ENCODE peak calls at places on chromosomes 7 and 10, in seven cellular contexts. One of them, this sample, is unnamed. For H3K36me3, the result is how much of the 10 kb centered on the place peaks cover.

GRCh38 chr7:106039486-106040060 is 72.5 kb downstream of the SYPL1 start:
- DNase-seq in mammary epithelial cell: no peak
- DNase-seq in HepG2: no peak
- DNase-seq in astrocyte: peak
- DNase-seq in IMR-90: peak
- DNase-seq in DND-41: no peak
- DNase-seq in lower lobe of right lung: no peak
- DNase-seq in this sample: no peak

GRCh38 chr7:145036592-145037386 is 200.9 kb upstream of the TPK1 start:
- DNase-seq in astrocyte: no peak
- DNase-seq in mammary epithelial cell: peak
- DNase-seq in DND-41: peak
- DNase-seq in IMR-90: peak
- DNase-seq in HepG2: peak
- DNase-seq in lower lobe of right lung: no peak
- DNase-seq in this sample: no peak

GRCh38 chr10:70475661-70476060 is 2.9 kb upstream of the PALD1 start:
- DNase-seq in HepG2: no peak
- DNase-seq in astrocyte: peak
- DNase-seq in mammary epithelial cell: peak
- DNase-seq in IMR-90: peak
- DNase-seq in lower lobe of right lung: no peak
- DNase-seq in DND-41: no peak
- DNase-seq in this sample: no peak

GRCh38 chr10:44963772-44964633 is 4.4 kb downstream of the RASSF4 start:
- DNase-seq in HepG2: peak
- DNase-seq in lower lobe of right lung: peak
- DNase-seq in DND-41: no peak
- DNase-seq in astrocyte: no peak
- DNase-seq in mammary epithelial cell: no peak
- DNase-seq in IMR-90: no peak
- DNase-seq in this sample: no peak

GRCh38 chr7:727104-727805 is at the start of gene PRKAR1B:
- DNase-seq in astrocyte: no peak
- DNase-seq in mammary epithelial cell: no peak
- DNase-seq in lower lobe of right lung: peak
- DNase-seq in DND-41: peak
- DNase-seq in IMR-90: no peak
- DNase-seq in HepG2: no peak
- DNase-seq in this sample: no peak

GRCh38 chr10:71254834-71255539 is 42.6 kb downstream of the UNC5B start:
- DNase-seq in IMR-90: no peak
- DNase-seq in DND-41: no peak
- DNase-seq in HepG2: no peak
- DNase-seq in astrocyte: no peak
- DNase-seq in mammary epithelial cell: no peak
- DNase-seq in lower lobe of right lung: no peak
- DNase-seq in this sample: no peak

GRCh38 chr10:124005991-124006392 is 87.4 kb downstream of the CHST15 start:
- DNase-seq in IMR-90: no peak
- DNase-seq in lower lobe of right lung: no peak
- DNase-seq in astrocyte: no peak
- DNase-seq in DND-41: no peak
- DNase-seq in HepG2: no peak
- DNase-seq in mammary epithelial cell: no peak
- DNase-seq in this sample: no peak

GRCh38 chr7:79176859-79177477 is 276.5 kb downstream of the MAGI2 start:
- DNase-seq in mammary epithelial cell: peak
- DNase-seq in astrocyte: peak
- DNase-seq in IMR-90: peak
- DNase-seq in lower lobe of right lung: no peak
- DNase-seq in DND-41: no peak
- DNase-seq in HepG2: peak
- DNase-seq in this sample: no peak

GRCh38 chr10:131556061-131556896 is 244.8 kb upstream of the TCERG1L start:
- DNase-seq in IMR-90: no peak
- DNase-seq in HepG2: no peak
- DNase-seq in astrocyte: no peak
- DNase-seq in lower lobe of right lung: no peak
- DNase-seq in DND-41: no peak
- DNase-seq in mammary epithelial cell: no peak
- DNase-seq in this sample: no peak

GRCh38 chr10:33196710-33197406 is 137.6 kb downstream of the NRP1 start:
- DNase-seq in astrocyte: no peak
- DNase-seq in mammary epithelial cell: no peak
- DNase-seq in lower lobe of right lung: no peak
- DNase-seq in DND-41: no peak
- DNase-seq in IMR-90: no peak
- DNase-seq in HepG2: peak
- DNase-seq in this sample: no peak

GRCh38 chr10:24414597-24414996 is 205.7 kb downstream of the KIAA1217 start:
- DNase-seq in astrocyte: no peak
- DNase-seq in IMR-90: no peak
- DNase-seq in mammary epithelial cell: no peak
- DNase-seq in HepG2: no peak
- DNase-seq in DND-41: peak
- DNase-seq in lower lobe of right lung: no peak
- DNase-seq in this sample: no peak

GRCh38 chr10:125283191-125283590 is 122.8 kb upstream of the CTBP2 start:
- DNase-seq in astrocyte: no peak
- DNase-seq in IMR-90: no peak
- DNase-seq in lower lobe of right lung: no peak
- DNase-seq in mammary epithelial cell: no peak
- DNase-seq in HepG2: no peak
- DNase-seq in DND-41: no peak
- DNase-seq in this sample: no peak

GRCh38 chr7:113100091-113100723 is 13.6 kb upstream of the GPR85 start:
- DNase-seq in IMR-90: peak
- DNase-seq in HepG2: no peak
- DNase-seq in DND-41: no peak
- DNase-seq in astrocyte: peak
- DNase-seq in lower lobe of right lung: no peak
- DNase-seq in mammary epithelial cell: peak
- DNase-seq in this sample: no peak

GRCh38 chr7:80918909-80919721 is at the start of gene SEMA3C:
- DNase-seq in mammary epithelial cell: peak
- DNase-seq in HepG2: peak
- DNase-seq in IMR-90: peak
- DNase-seq in DND-41: no peak
- DNase-seq in astrocyte: peak
- DNase-seq in lower lobe of right lung: peak
- DNase-seq in this sample: peak

GRCh38 chr7:112462236-112462635 is 12.0 kb downstream of the IFRD1 start:
- DNase-seq in lower lobe of right lung: no peak
- DNase-seq in IMR-90: peak
- DNase-seq in HepG2: peak
- DNase-seq in astrocyte: peak
- DNase-seq in mammary epithelial cell: peak
- DNase-seq in DND-41: no peak
- DNase-seq in this sample: no peak

GRCh38 chr7:99504603-99505323 is at the start of gene ZKSCAN5:
- DNase-seq in IMR-90: peak
- DNase-seq in HepG2: peak
- DNase-seq in astrocyte: peak
- DNase-seq in mammary epithelial cell: peak
- DNase-seq in DND-41: peak
- DNase-seq in lower lobe of right lung: peak
- DNase-seq in this sample: peak
- TF ChIP-seq CTCF in IMR-90: peak
- TF ChIP-seq CTCF in HepG2: no peak
- TF ChIP-seq CTCF in astrocyte: no peak
- TF ChIP-seq CTCF in mammary epithelial cell: peak
- TF ChIP-seq CTCF in DND-41: no peak
- TF ChIP-seq CTCF in lower lobe of right lung: no peak
- TF ChIP-seq CTCF in this sample: no peak

GRCh38 chr7:66933469-66933868 is 12.4 kb downstream of the TMEM248 start:
- DNase-seq in IMR-90: no peak
- DNase-seq in mammary epithelial cell: no peak
- DNase-seq in HepG2: no peak
- DNase-seq in astrocyte: no peak
- DNase-seq in lower lobe of right lung: no peak
- DNase-seq in DND-41: no peak
- DNase-seq in this sample: no peak
- H3K36me3 ChIP-seq in IMR-90: under half
- H3K36me3 ChIP-seq in mammary epithelial cell: under half
- H3K36me3 ChIP-seq in HepG2: under half
- H3K36me3 ChIP-seq in astrocyte: under half
- H3K36me3 ChIP-seq in lower lobe of right lung: under half
- H3K36me3 ChIP-seq in DND-41: under half
- H3K36me3 ChIP-seq in this sample: under half

GRCh38 chr7:36048141-36048901 is 104.7 kb upstream of the EEPD1 start:
- DNase-seq in astrocyte: peak
- DNase-seq in DND-41: no peak
- DNase-seq in lower lobe of right lung: no peak
- DNase-seq in IMR-90: peak
- DNase-seq in HepG2: no peak
- DNase-seq in mammary epithelial cell: peak
- DNase-seq in this sample: peak

GRCh38 chr7:36045275-36045674 is 107.8 kb upstream of the EEPD1 start:
- DNase-seq in lower lobe of right lung: no peak
- DNase-seq in HepG2: no peak
- DNase-seq in DND-41: no peak
- DNase-seq in astrocyte: no peak
- DNase-seq in mammary epithelial cell: no peak
- DNase-seq in IMR-90: peak
- DNase-seq in this sample: no peak

GRCh38 chr7:36048902-36049240 is 104.2 kb upstream of the EEPD1 start:
- DNase-seq in lower lobe of right lung: no peak
- DNase-seq in DND-41: no peak
- DNase-seq in IMR-90: peak
- DNase-seq in mammary epithelial cell: no peak
- DNase-seq in HepG2: no peak
- DNase-seq in astrocyte: peak
- DNase-seq in this sample: no peak

GRCh38 chr7:36045830-36046341 is 107.2 kb upstream of the EEPD1 start:
- DNase-seq in HepG2: no peak
- DNase-seq in astrocyte: no peak
- DNase-seq in lower lobe of right lung: no peak
- DNase-seq in mammary epithelial cell: no peak
- DNase-seq in DND-41: no peak
- DNase-seq in IMR-90: no peak
- DNase-seq in this sample: no peak

DNA sequence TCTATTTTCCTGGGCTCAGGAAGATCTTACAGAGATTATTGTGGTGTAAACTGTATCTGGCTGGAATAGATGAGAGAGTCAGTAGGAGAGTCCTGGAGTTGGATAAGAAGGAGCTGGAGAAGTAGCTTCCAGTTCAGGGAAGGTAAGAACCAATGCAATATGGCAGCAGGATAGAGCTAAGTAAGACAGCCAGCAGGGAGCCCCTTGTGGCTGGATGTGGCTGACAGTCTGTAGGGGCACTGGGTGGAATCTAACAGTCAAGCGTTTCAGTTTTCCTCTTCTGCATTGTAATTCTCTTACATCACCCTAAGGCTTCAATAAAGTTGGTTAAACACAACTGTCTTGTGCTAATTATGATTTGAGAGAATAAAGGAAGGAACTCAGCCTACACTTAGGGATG is 105.8 kb upstream of the EEPD1 start:
- DNase-seq in IMR-90: no peak
- DNase-seq in astrocyte: no peak
- DNase-seq in DND-41: no peak
- DNase-seq in lower lobe of right lung: no peak
- DNase-seq in mammary epithelial cell: no peak
- DNase-seq in HepG2: no peak
- DNase-seq in this sample: no peak
- TF ChIP-seq CTCF in IMR-90: no peak
- TF ChIP-seq CTCF in astrocyte: no peak
- TF ChIP-seq CTCF in DND-41: peak
- TF ChIP-seq CTCF in lower lobe of right lung: no peak
- TF ChIP-seq CTCF in mammary epithelial cell: peak
- TF ChIP-seq CTCF in HepG2: no peak
- TF ChIP-seq CTCF in this sample: no peak

GRCh38 chr7:98892609-98893008 is 14.3 kb downstream of the TRRAP start:
- DNase-seq in IMR-90: no peak
- DNase-seq in mammary epithelial cell: no peak
- DNase-seq in lower lobe of right lung: no peak
- DNase-seq in HepG2: no peak
- DNase-seq in DND-41: no peak
- DNase-seq in astrocyte: no peak
- DNase-seq in this sample: no peak
- H3K36me3 ChIP-seq in IMR-90: under half
- H3K36me3 ChIP-seq in mammary epithelial cell: under half
- H3K36me3 ChIP-seq in lower lobe of right lung: half or more
- H3K36me3 ChIP-seq in HepG2: under half
- H3K36me3 ChIP-seq in DND-41: half or more
- H3K36me3 ChIP-seq in astrocyte: under half
- H3K36me3 ChIP-seq in this sample: under half

GRCh38 chr10:29926649-29927048 is 132.7 kb downstream of the JCAD start:
- DNase-seq in lower lobe of right lung: no peak
- DNase-seq in IMR-90: peak
- DNase-seq in astrocyte: peak
- DNase-seq in DND-41: no peak
- DNase-seq in mammary epithelial cell: peak
- DNase-seq in HepG2: no peak
- DNase-seq in this sample: no peak
- TF ChIP-seq CTCF in lower lobe of right lung: peak
- TF ChIP-seq CTCF in IMR-90: peak
- TF ChIP-seq CTCF in astrocyte: peak
- TF ChIP-seq CTCF in DND-41: peak
- TF ChIP-seq CTCF in mammary epithelial cell: peak
- TF ChIP-seq CTCF in HepG2: peak
- TF ChIP-seq CTCF in this sample: peak

GRCh38 chr10:98173258-98173657 is 38.8 kb downstream of the R3HCC1L start:
- DNase-seq in IMR-90: no peak
- DNase-seq in lower lobe of right lung: no peak
- DNase-seq in HepG2: no peak
- DNase-seq in astrocyte: no peak
- DNase-seq in DND-41: no peak
- DNase-seq in mammary epithelial cell: no peak
- DNase-seq in this sample: no peak
- H3K36me3 ChIP-seq in IMR-90: under half
- H3K36me3 ChIP-seq in lower lobe of right lung: under half
- H3K36me3 ChIP-seq in HepG2: under half
- H3K36me3 ChIP-seq in astrocyte: under half
- H3K36me3 ChIP-seq in DND-41: under half
- H3K36me3 ChIP-seq in mammary epithelial cell: under half
- H3K36me3 ChIP-seq in this sample: under half

DNA sequence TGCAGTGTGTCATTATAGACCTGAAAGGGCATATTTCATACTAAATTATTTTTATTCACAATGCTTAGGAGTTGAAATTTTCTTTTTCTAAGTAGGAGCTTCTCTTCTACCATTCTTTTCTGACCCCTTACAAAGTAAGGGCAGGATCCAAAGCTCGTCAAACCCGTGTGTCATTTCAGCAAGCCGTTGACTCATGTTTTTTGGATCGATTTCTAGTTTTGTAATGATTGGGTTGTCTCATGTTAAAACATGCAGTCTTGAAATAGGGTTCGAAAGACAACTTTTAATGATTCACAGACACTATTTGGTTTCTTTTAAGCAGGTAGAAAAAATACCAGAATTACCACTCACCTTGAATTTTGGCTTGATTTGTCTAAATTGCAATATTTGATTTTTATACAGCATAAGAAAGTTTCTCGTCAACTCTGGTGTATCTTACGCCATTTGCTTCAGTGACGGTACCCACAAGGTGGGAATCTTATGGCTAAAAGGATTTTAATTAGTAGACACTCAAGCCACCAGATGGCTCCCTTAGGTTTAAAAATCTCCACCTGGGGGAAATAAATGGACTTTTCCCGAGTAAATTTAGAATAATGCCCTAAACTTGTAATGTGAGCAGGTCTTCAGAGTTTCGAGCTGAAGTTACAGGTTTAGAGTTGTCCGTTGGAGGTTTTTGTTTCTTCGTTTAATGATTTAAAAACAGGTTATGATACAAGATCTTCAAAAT is 283.4 kb downstream of the CCDC3 start:
- DNase-seq in astrocyte: peak
- DNase-seq in HepG2: peak
- DNase-seq in IMR-90: peak
- DNase-seq in DND-41: no peak
- DNase-seq in lower lobe of right lung: no peak
- DNase-seq in mammary epithelial cell: peak
- DNase-seq in this sample: no peak
- TF ChIP-seq CTCF in astrocyte: peak
- TF ChIP-seq CTCF in HepG2: peak
- TF ChIP-seq CTCF in IMR-90: peak
- TF ChIP-seq CTCF in DND-41: no peak
- TF ChIP-seq CTCF in lower lobe of right lung: no peak
- TF ChIP-seq CTCF in mammary epithelial cell: peak
- TF ChIP-seq CTCF in this sample: peak